ENCODE peak calls at places on chromosome 12, in ten cellular contexts. One of them, this sample, is unnamed.

GRCh38 chr12:59070534-59070933 is 150.2 kb upstream of the LRIG3 start:
- DNase-seq in heart left ventricle: no peak
- DNase-seq in H9: no peak
- DNase-seq in epithelial cell of esophagus: no peak
- DNase-seq in HepG2: no peak
- DNase-seq in RWPE1: no peak
- DNase-seq in stomach: no peak
- DNase-seq in gastrocnemius medialis: no peak
- DNase-seq in lower leg skin: no peak
- DNase-seq in A549: no peak
- DNase-seq in this sample: no peak

GRCh38 chr12:25436206-25436912 is 116.7 kb downstream of the LMNTD1 start:
- DNase-seq in heart left ventricle: no peak
- DNase-seq in H9: peak; percentile 47
- DNase-seq in epithelial cell of esophagus: peak; percentile 76
- DNase-seq in HepG2: peak; percentile 49
- DNase-seq in RWPE1: peak; percentile 73
- DNase-seq in stomach: no peak
- DNase-seq in gastrocnemius medialis: no peak
- DNase-seq in lower leg skin: no peak
- DNase-seq in A549: peak; percentile 63
- DNase-seq in this sample: no peak

GRCh38 chr12:57764662-57765002 is 2.2 kb downstream of the CYP27B1 start:
- DNase-seq in heart left ventricle: no peak
- DNase-seq in H9: peak; percentile 59
- DNase-seq in epithelial cell of esophagus: no peak
- DNase-seq in HepG2: no peak
- DNase-seq in RWPE1: no peak
- DNase-seq in stomach: no peak
- DNase-seq in gastrocnemius medialis: no peak
- DNase-seq in lower leg skin: no peak
- DNase-seq in A549: no peak
- DNase-seq in this sample: no peak

GRCh38 chr12:19451196-19451595 is 11.9 kb downstream of the AEBP2 start:
- DNase-seq in heart left ventricle: no peak
- DNase-seq in H9: no peak
- DNase-seq in epithelial cell of esophagus: no peak
- DNase-seq in HepG2: no peak
- DNase-seq in RWPE1: no peak
- DNase-seq in stomach: no peak
- DNase-seq in gastrocnemius medialis: no peak
- DNase-seq in lower leg skin: peak; percentile 57
- DNase-seq in A549: no peak
- DNase-seq in this sample: no peak

GRCh38 chr12:70784042-70784668 is 136.4 kb downstream of the PTPRR start:
- DNase-seq in heart left ventricle: no peak
- DNase-seq in H9: peak; percentile 38
- DNase-seq in epithelial cell of esophagus: no peak
- DNase-seq in HepG2: no peak
- DNase-seq in RWPE1: no peak
- DNase-seq in stomach: no peak
- DNase-seq in gastrocnemius medialis: no peak
- DNase-seq in lower leg skin: no peak
- DNase-seq in A549: no peak
- DNase-seq in this sample: no peak

GRCh38 chr12:22276313-22276712 is 58.2 kb downstream of the ST8SIA1 start:
- DNase-seq in heart left ventricle: no peak
- DNase-seq in H9: no peak
- DNase-seq in epithelial cell of esophagus: no peak
- DNase-seq in HepG2: no peak
- DNase-seq in RWPE1: no peak
- DNase-seq in stomach: no peak
- DNase-seq in gastrocnemius medialis: no peak
- DNase-seq in lower leg skin: no peak
- DNase-seq in A549: no peak
- DNase-seq in this sample: no peak

GRCh38 chr12:75900781-75901254 is 130.8 kb downstream of the PHLDA1 start:
- DNase-seq in heart left ventricle: no peak
- DNase-seq in H9: no peak
- DNase-seq in epithelial cell of esophagus: no peak
- DNase-seq in HepG2: peak; percentile 94
- DNase-seq in RWPE1: no peak
- DNase-seq in stomach: no peak
- DNase-seq in gastrocnemius medialis: no peak
- DNase-seq in lower leg skin: no peak
- DNase-seq in A549: no peak
- DNase-seq in this sample: no peak

GRCh38 chr12:38025916-38026315 is 290.7 kb upstream of the ALG10B start:
- DNase-seq in heart left ventricle: no peak
- DNase-seq in H9: no peak
- DNase-seq in epithelial cell of esophagus: no peak
- DNase-seq in HepG2: no peak
- DNase-seq in RWPE1: no peak
- DNase-seq in stomach: no peak
- DNase-seq in gastrocnemius medialis: no peak
- DNase-seq in lower leg skin: no peak
- DNase-seq in A549: no peak
- DNase-seq in this sample: no peak

GRCh38 chr12:6233121-6233971 is 33.1 kb downstream of the CD9 start:
- DNase-seq in heart left ventricle: peak; percentile 54
- DNase-seq in H9: no peak
- DNase-seq in epithelial cell of esophagus: no peak
- DNase-seq in HepG2: no peak
- DNase-seq in RWPE1: no peak
- DNase-seq in stomach: no peak
- DNase-seq in gastrocnemius medialis: peak; percentile 93
- DNase-seq in lower leg skin: no peak
- DNase-seq in A549: no peak
- DNase-seq in this sample: no peak

GRCh38 chr12:1592444-1593231 is 1.7 kb downstream of the FBXL14 start:
- DNase-seq in heart left ventricle: peak; percentile 56
- DNase-seq in H9: peak; percentile 62
- DNase-seq in epithelial cell of esophagus: peak; percentile 64
- DNase-seq in HepG2: no peak
- DNase-seq in RWPE1: peak; percentile 49
- DNase-seq in stomach: no peak
- DNase-seq in gastrocnemius medialis: no peak
- DNase-seq in lower leg skin: no peak
- DNase-seq in A549: no peak
- DNase-seq in this sample: no peak

GRCh38 chr12:6095269-6095668 is 29.2 kb downstream of the VWF start:
- DNase-seq in heart left ventricle: no peak
- DNase-seq in H9: no peak
- DNase-seq in epithelial cell of esophagus: no peak
- DNase-seq in HepG2: no peak
- DNase-seq in RWPE1: no peak
- DNase-seq in stomach: no peak
- DNase-seq in gastrocnemius medialis: no peak
- DNase-seq in lower leg skin: peak; percentile 59
- DNase-seq in A549: no peak
- DNase-seq in this sample: no peak

GRCh38 chr12:101372431-101372830 is 35.1 kb downstream of the ARL1 start:
- DNase-seq in heart left ventricle: no peak
- DNase-seq in H9: no peak
- DNase-seq in epithelial cell of esophagus: no peak
- DNase-seq in HepG2: no peak
- DNase-seq in RWPE1: no peak
- DNase-seq in stomach: no peak
- DNase-seq in gastrocnemius medialis: no peak
- DNase-seq in lower leg skin: no peak
- DNase-seq in A549: no peak
- DNase-seq in this sample: no peak

GRCh38 chr12:50589650-50590435 is 85.1 kb downstream of the DIP2B start:
- DNase-seq in heart left ventricle: no peak
- DNase-seq in H9: no peak
- DNase-seq in epithelial cell of esophagus: peak; percentile 67
- DNase-seq in HepG2: no peak
- DNase-seq in RWPE1: no peak
- DNase-seq in stomach: no peak
- DNase-seq in gastrocnemius medialis: no peak
- DNase-seq in lower leg skin: no peak
- DNase-seq in A549: no peak
- DNase-seq in this sample: no peak

GRCh38 chr12:20492251-20492728 is 124.0 kb downstream of the PDE3A start:
- DNase-seq in heart left ventricle: no peak
- DNase-seq in H9: no peak
- DNase-seq in epithelial cell of esophagus: peak; percentile 24
- DNase-seq in HepG2: no peak
- DNase-seq in RWPE1: peak; percentile 0
- DNase-seq in stomach: no peak
- DNase-seq in gastrocnemius medialis: no peak
- DNase-seq in lower leg skin: no peak
- DNase-seq in A549: peak; percentile 21
- DNase-seq in this sample: no peak

GRCh38 chr12:52207895-52208294 is 16.1 kb upstream of the KRT80 start:
- DNase-seq in heart left ventricle: peak; percentile 85
- DNase-seq in H9: no peak
- DNase-seq in epithelial cell of esophagus: peak; percentile 82
- DNase-seq in HepG2: no peak
- DNase-seq in RWPE1: no peak
- DNase-seq in stomach: peak; percentile 86
- DNase-seq in gastrocnemius medialis: peak; percentile 85
- DNase-seq in lower leg skin: peak; percentile 95
- DNase-seq in A549: no peak
- DNase-seq in this sample: no peak

GRCh38 chr12:116707751-116708150 is 30.1 kb downstream of the SPRING1 start:
- DNase-seq in heart left ventricle: no peak
- DNase-seq in H9: no peak
- DNase-seq in epithelial cell of esophagus: no peak
- DNase-seq in HepG2: no peak
- DNase-seq in RWPE1: no peak
- DNase-seq in stomach: no peak
- DNase-seq in gastrocnemius medialis: no peak
- DNase-seq in lower leg skin: no peak
- DNase-seq in A549: no peak
- DNase-seq in this sample: no peak
- TF ChIP-seq CTCF in heart left ventricle: no peak
- TF ChIP-seq CTCF in H9: no peak
- TF ChIP-seq CTCF in epithelial cell of esophagus: no peak
- TF ChIP-seq CTCF in HepG2: no peak
- TF ChIP-seq CTCF in RWPE1: no peak
- TF ChIP-seq CTCF in stomach: no peak
- TF ChIP-seq CTCF in gastrocnemius medialis: no peak
- TF ChIP-seq CTCF in lower leg skin: no peak
- TF ChIP-seq CTCF in A549: no peak
- TF ChIP-seq CTCF in this sample: no peak

DNA sequence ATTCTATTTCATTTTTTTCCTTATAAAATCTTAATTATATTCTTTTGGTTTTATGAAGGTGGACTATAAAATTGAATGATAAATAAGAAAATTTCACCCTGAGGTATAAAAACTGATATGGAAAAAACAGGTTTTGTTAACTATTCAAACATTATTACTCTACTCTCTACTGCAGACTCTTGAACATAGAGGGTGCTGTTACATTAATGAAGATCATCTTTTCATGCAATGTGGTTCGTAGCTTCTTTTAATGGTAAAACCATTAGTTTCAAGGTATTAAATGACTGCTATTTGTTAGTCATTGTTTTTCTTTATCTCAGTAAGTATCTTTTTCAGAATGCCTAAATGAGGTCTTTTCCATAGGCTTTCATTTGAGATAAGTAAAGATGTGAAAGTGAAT is 510.4 kb downstream of the SLC16A7 start:
- DNase-seq in heart left ventricle: no peak
- DNase-seq in H9: no peak
- DNase-seq in epithelial cell of esophagus: peak; percentile 18
- DNase-seq in HepG2: no peak
- DNase-seq in RWPE1: peak; percentile 2
- DNase-seq in stomach: no peak
- DNase-seq in gastrocnemius medialis: no peak
- DNase-seq in lower leg skin: no peak
- DNase-seq in A549: no peak
- DNase-seq in this sample: no peak
- TF ChIP-seq CTCF in heart left ventricle: no peak
- TF ChIP-seq CTCF in H9: peak; percentile 36
- TF ChIP-seq CTCF in epithelial cell of esophagus: peak; percentile 23
- TF ChIP-seq CTCF in HepG2: no peak
- TF ChIP-seq CTCF in RWPE1: peak; percentile 38
- TF ChIP-seq CTCF in stomach: no peak
- TF ChIP-seq CTCF in gastrocnemius medialis: no peak
- TF ChIP-seq CTCF in lower leg skin: no peak
- TF ChIP-seq CTCF in A549: peak; percentile 52
- TF ChIP-seq CTCF in this sample: peak; percentile 21

DNA sequence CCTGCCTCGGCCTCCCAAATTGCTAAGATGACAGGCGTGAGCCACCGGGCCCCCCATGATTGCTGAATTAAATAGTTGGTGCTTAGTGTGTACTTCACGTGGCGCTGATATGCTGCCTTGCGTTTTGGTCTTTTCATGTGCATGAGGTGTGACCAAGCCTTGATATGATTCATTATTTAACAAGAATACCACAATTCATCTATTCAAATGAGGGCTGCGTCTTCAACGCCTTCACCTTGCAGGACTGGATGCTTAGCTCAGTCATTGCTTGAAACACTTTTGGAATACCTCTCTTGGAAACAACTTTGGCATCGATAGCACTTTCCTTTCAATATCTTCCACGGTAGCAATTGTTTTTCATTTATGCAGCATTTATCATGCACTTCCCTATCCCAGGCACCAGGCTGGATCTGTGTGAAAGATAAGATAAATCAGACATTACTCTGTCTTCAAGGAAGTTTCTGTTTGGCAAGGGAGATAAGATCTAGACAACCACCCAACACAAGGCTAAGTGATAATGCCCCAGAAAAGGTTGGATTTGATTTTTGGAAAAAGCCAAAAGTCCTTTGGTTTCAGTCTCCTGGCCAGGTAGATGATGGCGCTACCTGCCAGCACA is 1.3 kb upstream of the TEAD4 start:
- DNase-seq in heart left ventricle: no peak
- DNase-seq in H9: no peak
- DNase-seq in epithelial cell of esophagus: peak; percentile 80
- DNase-seq in HepG2: no peak
- DNase-seq in RWPE1: no peak
- DNase-seq in stomach: no peak
- DNase-seq in gastrocnemius medialis: no peak
- DNase-seq in lower leg skin: no peak
- DNase-seq in A549: peak; percentile 34
- DNase-seq in this sample: no peak
- TF ChIP-seq CTCF in heart left ventricle: no peak
- TF ChIP-seq CTCF in H9: no peak
- TF ChIP-seq CTCF in epithelial cell of esophagus: no peak
- TF ChIP-seq CTCF in HepG2: no peak
- TF ChIP-seq CTCF in RWPE1: no peak
- TF ChIP-seq CTCF in stomach: no peak
- TF ChIP-seq CTCF in gastrocnemius medialis: no peak
- TF ChIP-seq CTCF in lower leg skin: no peak
- TF ChIP-seq CTCF in A549: no peak
- TF ChIP-seq CTCF in this sample: peak; percentile 38

DNA sequence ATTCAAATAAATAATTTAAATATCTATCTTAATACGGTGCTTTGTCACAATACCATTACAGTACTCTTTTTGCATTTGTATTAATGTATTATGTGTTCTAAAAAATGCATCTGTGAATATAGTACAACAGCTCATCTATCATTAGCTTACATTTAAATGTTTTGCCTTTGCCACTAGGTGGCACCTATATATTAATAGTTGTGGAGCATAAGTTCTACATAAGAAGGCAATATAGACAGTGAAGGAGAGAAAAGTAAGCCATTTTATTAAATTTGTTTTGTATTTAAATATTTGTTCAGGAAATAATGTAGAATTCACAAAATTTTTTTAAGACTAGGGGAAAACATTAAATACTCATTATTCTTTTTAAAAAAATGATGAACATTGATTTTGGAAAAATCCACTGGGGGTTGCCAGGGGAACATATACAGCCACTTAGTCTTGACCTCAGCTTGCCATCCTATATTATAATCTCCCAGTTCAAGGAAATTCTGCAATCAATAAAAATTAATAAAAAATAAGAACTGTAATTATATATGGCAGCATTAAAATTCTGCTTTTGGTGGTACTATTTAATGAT is 9.8 kb downstream of the CCER1 start:
- DNase-seq in heart left ventricle: no peak
- DNase-seq in H9: no peak
- DNase-seq in epithelial cell of esophagus: peak; percentile 50
- DNase-seq in HepG2: peak; percentile 29
- DNase-seq in RWPE1: peak; percentile 18
- DNase-seq in stomach: no peak
- DNase-seq in gastrocnemius medialis: no peak
- DNase-seq in lower leg skin: no peak
- DNase-seq in A549: peak; percentile 27
- DNase-seq in this sample: no peak
- TF ChIP-seq CTCF in heart left ventricle: peak; percentile 37
- TF ChIP-seq CTCF in H9: peak; percentile 69
- TF ChIP-seq CTCF in epithelial cell of esophagus: peak; percentile 37
- TF ChIP-seq CTCF in HepG2: peak; percentile 41
- TF ChIP-seq CTCF in RWPE1: peak; percentile 74
- TF ChIP-seq CTCF in stomach: no peak
- TF ChIP-seq CTCF in gastrocnemius medialis: peak; percentile 38
- TF ChIP-seq CTCF in lower leg skin: no peak
- TF ChIP-seq CTCF in A549: peak; percentile 62
- TF ChIP-seq CTCF in this sample: peak; percentile 79